ENCODE peak calls at places on chromosomes 11 and 22, in six cellular contexts. One of them, this sample, is unnamed.

GRCh38 chr11:81071641-81072040 is 1630.8 kb upstream of the TENM4 start:
- DNase-seq in body of pancreas: no peak
- DNase-seq in A549: no peak
- DNase-seq in breast epithelium: no peak
- DNase-seq in stomach: no peak
- DNase-seq in K562: no peak
- DNase-seq in this sample: no peak

GRCh38 chr11:44309483-44310197 is at the start of gene ALX4:
- DNase-seq in breast epithelium: no peak
- DNase-seq in stomach: no peak
- DNase-seq in A549: no peak
- DNase-seq in body of pancreas: no peak
- DNase-seq in K562: peak; percentile 79
- DNase-seq in this sample: no peak

GRCh38 chr11:109062445-109062844 is 359.5 kb upstream of the C11orf87 start:
- DNase-seq in K562: no peak
- DNase-seq in body of pancreas: no peak
- DNase-seq in A549: no peak
- DNase-seq in breast epithelium: no peak
- DNase-seq in stomach: no peak
- DNase-seq in this sample: no peak

GRCh38 chr11:2561283-2562180 is 116.7 kb downstream of the KCNQ1 start:
- DNase-seq in body of pancreas: peak; percentile 10
- DNase-seq in breast epithelium: no peak
- DNase-seq in A549: no peak
- DNase-seq in K562: no peak
- DNase-seq in stomach: no peak
- DNase-seq in this sample: no peak

GRCh38 chr11:61967924-61968757 is 707 bp upstream of the FTH1 start:
- DNase-seq in K562: peak; percentile 69
- DNase-seq in breast epithelium: peak; percentile 56
- DNase-seq in body of pancreas: no peak
- DNase-seq in A549: no peak
- DNase-seq in stomach: peak; percentile 49
- DNase-seq in this sample: no peak

GRCh38 chr11:129063118-129063517 is 120.4 kb upstream of the TP53AIP1 start:
- DNase-seq in breast epithelium: no peak
- DNase-seq in body of pancreas: no peak
- DNase-seq in K562: no peak
- DNase-seq in stomach: no peak
- DNase-seq in A549: no peak
- DNase-seq in this sample: no peak

GRCh38 chr11:78138281-78138680 is 1.1 kb downstream of the ALG8 start:
- DNase-seq in body of pancreas: no peak
- DNase-seq in A549: no peak
- DNase-seq in stomach: no peak
- DNase-seq in breast epithelium: no peak
- DNase-seq in K562: no peak
- DNase-seq in this sample: no peak

GRCh38 chr11:100831929-100832480 is 144.9 kb downstream of the ARHGAP42 start:
- DNase-seq in K562: no peak
- DNase-seq in body of pancreas: no peak
- DNase-seq in A549: no peak
- DNase-seq in stomach: no peak
- DNase-seq in breast epithelium: no peak
- DNase-seq in this sample: no peak

GRCh38 chr11:58829736-58830135 is 14.8 kb downstream of the GLYATL2 start:
- DNase-seq in K562: no peak
- DNase-seq in stomach: no peak
- DNase-seq in A549: no peak
- DNase-seq in body of pancreas: no peak
- DNase-seq in breast epithelium: no peak
- DNase-seq in this sample: no peak

GRCh38 chr22:32619614-32620426 is 145.2 kb downstream of the FBXO7 start:
- DNase-seq in A549: no peak
- DNase-seq in breast epithelium: no peak
- DNase-seq in body of pancreas: peak; percentile 54
- DNase-seq in stomach: no peak
- DNase-seq in K562: no peak
- DNase-seq in this sample: no peak

GRCh38 chr22:27603111-27603822 is 198.3 kb downstream of the MN1 start:
- DNase-seq in breast epithelium: no peak
- DNase-seq in body of pancreas: no peak
- DNase-seq in stomach: no peak
- DNase-seq in A549: no peak
- DNase-seq in K562: no peak
- DNase-seq in this sample: no peak

GRCh38 chr11:69252494-69252845 is 41.5 kb upstream of the MYEOV start:
- DNase-seq in body of pancreas: no peak
- DNase-seq in K562: no peak
- DNase-seq in stomach: peak; percentile 29
- DNase-seq in breast epithelium: no peak
- DNase-seq in A549: no peak
- DNase-seq in this sample: no peak

GRCh38 chr22:48709453-48709852 is 1118.2 kb downstream of the BRD1 start:
- DNase-seq in breast epithelium: no peak
- DNase-seq in A549: no peak
- DNase-seq in body of pancreas: no peak
- DNase-seq in stomach: no peak
- DNase-seq in K562: no peak
- DNase-seq in this sample: no peak

GRCh38 chr11:83827940-83828554 is 541.9 kb upstream of the CCDC90B start:
- DNase-seq in A549: peak; percentile 15
- DNase-seq in K562: peak; percentile 46
- DNase-seq in stomach: no peak
- DNase-seq in body of pancreas: no peak
- DNase-seq in breast epithelium: no peak
- DNase-seq in this sample: no peak

GRCh38 chr11:92580931-92581330 is 356.3 kb downstream of the FAT3 start:
- DNase-seq in K562: no peak
- DNase-seq in body of pancreas: no peak
- DNase-seq in stomach: no peak
- DNase-seq in A549: no peak
- DNase-seq in breast epithelium: no peak
- DNase-seq in this sample: no peak

GRCh38 chr22:28978158-28978557 is 83.5 kb downstream of the C22orf31 start:
- DNase-seq in K562: peak; percentile 8
- DNase-seq in body of pancreas: peak; percentile 22
- DNase-seq in stomach: no peak
- DNase-seq in A549: peak; percentile 17
- DNase-seq in breast epithelium: no peak
- DNase-seq in this sample: peak; percentile 26

GRCh38 chr11:115939104-115939503 is 434.9 kb upstream of the CADM1 start:
- DNase-seq in body of pancreas: no peak
- DNase-seq in K562: no peak
- DNase-seq in A549: no peak
- DNase-seq in stomach: no peak
- DNase-seq in breast epithelium: no peak
- DNase-seq in this sample: no peak

GRCh38 chr11:80103149-80103859 is 662.5 kb upstream of the TENM4 start:
- DNase-seq in body of pancreas: no peak
- DNase-seq in breast epithelium: no peak
- DNase-seq in stomach: no peak
- DNase-seq in A549: no peak
- DNase-seq in K562: no peak
- DNase-seq in this sample: peak; percentile 58

GRCh38 chr11:26134481-26135355 is 197.2 kb upstream of the ANO3 start:
- DNase-seq in K562: no peak
- DNase-seq in stomach: no peak
- DNase-seq in breast epithelium: no peak
- DNase-seq in body of pancreas: no peak
- DNase-seq in A549: no peak
- DNase-seq in this sample: no peak

GRCh38 chr11:88012456-88012855 is 162.8 kb downstream of the RAB38 start:
- DNase-seq in K562: no peak
- DNase-seq in breast epithelium: no peak
- DNase-seq in A549: no peak
- DNase-seq in stomach: no peak
- DNase-seq in body of pancreas: no peak
- DNase-seq in this sample: no peak

GRCh38 chr11:62535802-62536201 is 10.8 kb downstream of the AHNAK start:
- DNase-seq in stomach: no peak
- DNase-seq in K562: no peak
- DNase-seq in breast epithelium: no peak
- DNase-seq in A549: no peak
- DNase-seq in body of pancreas: no peak
- DNase-seq in this sample: no peak

DNA sequence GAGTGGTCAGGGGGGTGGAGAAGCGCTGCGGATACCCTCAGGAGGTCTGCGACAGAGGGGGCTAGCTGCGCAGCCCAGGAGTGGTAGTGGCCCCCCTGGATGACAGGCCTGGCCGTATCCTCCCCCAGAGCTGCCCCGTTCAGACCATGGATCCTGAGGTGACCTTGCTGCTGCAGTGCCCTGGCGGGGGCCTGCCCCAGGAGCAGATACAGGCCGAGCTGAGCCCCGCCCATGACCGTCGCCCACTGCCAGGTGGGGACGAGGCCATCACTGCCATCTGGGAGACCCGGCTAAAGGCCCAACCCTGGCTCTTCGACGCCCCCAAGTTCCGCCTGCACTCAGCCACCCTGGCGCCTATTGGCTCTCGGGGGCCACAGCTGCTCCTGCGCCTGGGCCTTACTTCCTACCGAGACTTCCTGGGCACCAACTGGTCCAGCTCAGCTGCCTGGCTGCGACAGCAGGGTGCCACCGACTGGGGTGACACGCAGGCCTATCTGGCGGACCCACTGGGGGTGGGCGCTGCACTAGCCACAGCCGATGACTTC is 505 bp downstream of the NUDT22 start:
- DNase-seq in K562: peak; percentile 60
- DNase-seq in stomach: peak; percentile 68
- DNase-seq in breast epithelium: no peak
- DNase-seq in A549: no peak
- DNase-seq in body of pancreas: peak; percentile 79
- DNase-seq in this sample: no peak
- TF ChIP-seq POLR2A in K562: no peak
- TF ChIP-seq POLR2A in stomach: no peak
- TF ChIP-seq POLR2A in breast epithelium: no peak
- TF ChIP-seq POLR2A in A549: no peak
- TF ChIP-seq POLR2A in body of pancreas: peak; percentile 48
- TF ChIP-seq POLR2A in this sample: no peak

GRCh38 chr22:23787600-23787896 is 782 bp downstream of the SMARCB1 start:
- DNase-seq in body of pancreas: no peak
- DNase-seq in stomach: no peak
- DNase-seq in A549: no peak
- DNase-seq in K562: no peak
- DNase-seq in breast epithelium: no peak
- DNase-seq in this sample: no peak
- TF ChIP-seq POLR2A in body of pancreas: no peak
- TF ChIP-seq POLR2A in stomach: no peak
- TF ChIP-seq POLR2A in A549: no peak
- TF ChIP-seq POLR2A in K562: no peak
- TF ChIP-seq POLR2A in breast epithelium: no peak
- TF ChIP-seq POLR2A in this sample: no peak

GRCh38 chr11:18752502-18752901 is 26.5 kb upstream of the IGSF22 start:
- DNase-seq in K562: no peak
- DNase-seq in A549: no peak
- DNase-seq in body of pancreas: no peak
- DNase-seq in stomach: no peak
- DNase-seq in breast epithelium: no peak
- DNase-seq in this sample: no peak

GRCh38 chr11:18754308-18754707 is 28.3 kb upstream of the IGSF22 start:
- DNase-seq in body of pancreas: no peak
- DNase-seq in K562: no peak
- DNase-seq in A549: peak; percentile 29
- DNase-seq in stomach: no peak
- DNase-seq in breast epithelium: no peak
- DNase-seq in this sample: peak; percentile 19

GRCh38 chr11:18748766-18749375 is 22.9 kb upstream of the IGSF22 start:
- DNase-seq in stomach: no peak
- DNase-seq in breast epithelium: no peak
- DNase-seq in A549: no peak
- DNase-seq in body of pancreas: no peak
- DNase-seq in K562: no peak
- DNase-seq in this sample: peak; percentile 17

GRCh38 chr11:18750944-18751343 is 25.0 kb upstream of the IGSF22 start:
- DNase-seq in breast epithelium: no peak
- DNase-seq in A549: no peak
- DNase-seq in K562: no peak
- DNase-seq in stomach: no peak
- DNase-seq in body of pancreas: no peak
- DNase-seq in this sample: no peak

DNA sequence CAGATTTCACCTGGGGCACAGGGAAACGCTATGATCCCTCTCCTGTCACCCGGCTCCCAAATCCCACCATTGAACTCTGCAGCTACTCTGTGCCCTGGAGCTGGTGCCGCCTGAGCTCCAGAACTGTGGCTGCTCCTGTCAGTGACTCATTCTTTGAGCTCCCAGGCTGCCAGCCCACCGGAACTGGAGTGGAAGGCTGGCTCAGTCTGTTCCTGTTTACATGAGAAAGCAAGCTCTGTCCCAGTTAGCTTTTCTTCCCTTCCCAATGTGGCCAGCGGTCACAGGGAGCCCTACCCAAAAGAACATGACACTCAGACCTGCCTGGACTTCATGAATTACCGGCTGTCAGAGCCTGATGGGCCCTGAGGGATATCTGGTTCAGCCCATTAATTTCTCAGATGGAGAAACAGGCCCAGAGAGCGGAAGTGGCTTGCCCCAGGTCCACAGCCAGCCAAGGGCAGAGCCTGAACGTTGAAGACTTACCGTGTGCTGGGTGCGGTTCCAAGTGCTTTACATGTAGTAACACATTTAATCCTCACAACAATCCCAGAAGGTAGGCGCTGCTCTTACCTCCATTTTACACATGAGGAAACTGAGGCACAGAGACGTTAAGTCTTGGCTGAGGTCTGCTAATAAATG is 23.8 kb upstream of the IGSF22 start:
- DNase-seq in K562: no peak
- DNase-seq in A549: peak; percentile 53
- DNase-seq in stomach: no peak
- DNase-seq in breast epithelium: peak; percentile 56
- DNase-seq in body of pancreas: peak; percentile 59
- DNase-seq in this sample: peak; percentile 91
- TF ChIP-seq POLR2A in K562: no peak
- TF ChIP-seq POLR2A in A549: no peak
- TF ChIP-seq POLR2A in stomach: no peak
- TF ChIP-seq POLR2A in breast epithelium: no peak
- TF ChIP-seq POLR2A in body of pancreas: no peak
- TF ChIP-seq POLR2A in this sample: peak; percentile 43

DNA sequence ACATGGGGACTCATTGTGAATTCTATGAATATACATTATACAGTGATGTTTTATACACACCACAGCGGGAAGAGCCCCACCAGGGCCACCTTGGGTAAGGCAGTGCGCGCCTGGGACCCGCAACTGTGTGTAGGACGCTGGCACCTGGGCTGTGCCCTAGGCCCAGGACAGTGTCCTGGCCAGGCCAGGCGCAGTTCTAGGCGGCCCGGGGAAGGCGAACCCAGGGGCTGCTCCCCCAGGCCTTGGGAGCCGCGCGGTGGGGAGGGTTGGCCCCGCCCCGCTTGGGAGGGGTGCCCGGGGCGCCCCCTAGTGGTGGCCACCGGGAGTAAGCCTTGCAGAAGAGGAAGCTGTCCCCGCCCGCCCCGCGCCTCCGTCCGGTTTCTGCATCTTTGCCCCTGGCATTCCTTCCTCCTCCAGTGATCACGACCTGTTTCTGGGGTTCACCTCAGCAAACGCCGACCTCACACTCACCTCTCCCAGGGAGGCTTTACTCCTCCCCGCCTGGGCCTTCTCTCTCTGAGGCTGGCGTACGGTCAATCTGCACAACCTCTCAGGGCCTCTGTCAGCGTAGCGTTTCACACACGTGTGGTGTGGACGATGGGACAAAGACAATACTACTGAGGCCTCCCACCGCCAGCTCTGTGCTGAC is 9.5 kb upstream of the EHD1 start:
- DNase-seq in breast epithelium: peak; percentile 83
- DNase-seq in body of pancreas: peak; percentile 80
- DNase-seq in stomach: peak; percentile 88
- DNase-seq in A549: peak; percentile 66
- DNase-seq in K562: peak; percentile 92
- DNase-seq in this sample: peak; percentile 72
- TF ChIP-seq POLR2A in breast epithelium: no peak
- TF ChIP-seq POLR2A in body of pancreas: no peak
- TF ChIP-seq POLR2A in stomach: no peak
- TF ChIP-seq POLR2A in A549: peak; percentile 30
- TF ChIP-seq POLR2A in K562: peak; percentile 66
- TF ChIP-seq POLR2A in this sample: no peak

This sample was measured in H54.